ENCODE peak calls at places on chromosomes 12 and 14, in five cellular contexts. Z is hepatocyte, U is neural progenitor cell, H is mammary epithelial cell, F is PC-3. P is an unnamed sample.
A peak's percentile ranks its signal among the peaks of the same experiment; 100 is the strongest.

GRCh38 chr12:71476513-71476912 is 36.9 kb downstream of the LGR5 start:
- DNase-seq in H (peak; percentile 42), Z (no peak), U (no peak), F (peak; percentile 45), P (peak; percentile 96)

GRCh38 chr14:78758333-78758732 is 588.2 kb downstream of the NRXN3 start:
- DNase-seq in U (peak; percentile 59), Z (peak; percentile 43), H (peak; percentile 45), F (peak; percentile 45), P (peak; percentile 11)

GRCh38 chr12:64497903-64498302 is 46.0 kb downstream of the TBK1 start:
- DNase-seq in Z (no peak), F (no peak), U (no peak), H (no peak), P (no peak)

GRCh38 chr12:29447285-29447975 is 50.1 kb downstream of the OVCH1 start:
- DNase-seq in U (no peak), Z (no peak), H (no peak), F (no peak), P (no peak)

GRCh38 chr12:1796515-1797010 is 23.8 kb upstream of the LRTM2 start:
- DNase-seq in U (no peak), Z (no peak), F (no peak), H (no peak), P (no peak)

GRCh38 chr12:2288001-2288400 is 235.2 kb downstream of the CACNA1C start:
- DNase-seq in Z (peak; percentile 77), U (no peak), H (no peak), F (no peak), P (no peak)

GRCh38 chr12:42507031-42507430 is 82.5 kb downstream of the PRICKLE1 start:
- DNase-seq in U (no peak), H (no peak), F (no peak), Z (no peak), P (no peak)

GRCh38 chr12:114764516-114764915 is 80.5 kb upstream of the TBX3 start:
- DNase-seq in Z (no peak), H (no peak), F (no peak), U (peak; percentile 37), P (no peak)

GRCh38 chr12:77118696-77119095 is 53.3 kb upstream of the E2F7 start:
- DNase-seq in H (no peak), Z (no peak), U (no peak), F (peak; percentile 34), P (peak; percentile 46)

GRCh38 chr14:47674546-47675238 is 713 bp downstream of the MDGA2 start:
- DNase-seq in H (no peak), Z (peak; percentile 22), U (peak; percentile 65), F (no peak), P (no peak)

DNA sequence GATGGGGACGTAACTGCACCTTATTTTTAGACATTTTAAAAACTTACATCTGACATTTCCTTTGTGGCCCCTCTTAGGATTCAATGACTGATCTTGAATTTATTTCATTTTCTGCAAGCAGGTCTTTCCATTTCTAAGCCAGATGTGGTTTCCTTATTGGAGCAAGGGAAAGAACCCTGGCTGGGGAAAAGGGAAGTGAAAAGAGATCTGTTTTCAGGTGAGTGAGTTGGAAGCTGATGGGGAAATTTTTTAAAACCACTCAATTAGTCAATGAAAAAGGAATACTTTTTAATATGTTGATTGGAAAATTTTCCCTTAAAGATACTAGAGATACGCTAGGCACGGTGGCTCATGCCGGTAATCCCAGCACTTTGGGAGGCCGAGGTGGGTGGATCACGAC is 2.6 kb downstream of the ZNF140 start:
- DNase-seq in F (no peak), U (no peak), Z (no peak), H (no peak), P (no peak)
- H3K9me3 ChIP-seq in F (peaks cover 34% of the 10 kb centered on the region), U (peaks cover 52% of the 10 kb centered on the region), Z (peaks cover 72% of the 10 kb centered on the region), H (peaks cover 49% of the 10 kb centered on the region), P (peaks cover 49% of the 10 kb centered on the region)

GRCh38 chr12:57611116-57611809 is at the start of gene ARHGEF25:
- DNase-seq in Z (peak; percentile 78), F (peak; percentile 35), U (peak; percentile 87), H (no peak), P (no peak)
- H2AFZ ChIP-seq in Z (peak within 1 kb of the TSS; percentile 94), F (peak within 1 kb of the TSS; percentile 96), U (peak within 1 kb of the TSS; percentile 62), H (peak within 1 kb of the TSS; percentile 72), P (peak within 1 kb of the TSS; percentile 85)

DNA sequence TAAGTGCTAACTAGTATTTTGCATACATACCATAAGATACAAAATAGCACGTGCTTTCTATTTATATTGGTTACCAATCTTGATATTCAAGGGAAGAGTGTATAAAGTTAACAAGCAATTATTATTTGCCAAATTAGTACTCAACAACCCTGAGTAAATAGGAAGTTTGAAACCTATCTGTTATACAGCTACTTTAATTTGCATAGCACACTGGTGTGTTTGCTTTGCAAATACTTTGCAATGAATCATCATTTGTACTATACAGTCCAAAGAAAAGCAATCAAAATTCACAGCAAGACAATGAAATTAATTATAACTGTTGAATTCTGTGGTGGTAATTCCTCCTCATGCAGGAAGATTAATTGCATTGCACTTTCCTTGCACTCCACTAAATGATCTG is 469.1 kb downstream of the PRKD1 start:
- DNase-seq in Z (no peak), U (no peak), F (peak; percentile 32), H (no peak), P (peak; percentile 30)
- H3K9me3 ChIP-seq in Z (no peaks in the 10 kb centered on the region), U (peaks cover 4% of the 10 kb centered on the region), F (no peaks in the 10 kb centered on the region), H (no peaks in the 10 kb centered on the region), P (no peaks in the 10 kb centered on the region)

GRCh38 chr14:19974844-19975243 is 547 bp upstream of the OR4K15 start:
- DNase-seq in H (no peak), U (no peak), F (no peak), Z (no peak), P (no peak)
- H2AFZ ChIP-seq in H (no peak overlapping the region), U (no peak overlapping the region), F (no peak overlapping the region), Z (no peak overlapping the region), P (no peak overlapping the region)

GRCh38 chr14:61813101-61813596 is 50.9 kb downstream of the SNAPC1 start:
- DNase-seq in U (peak; percentile 27), Z (no peak), F (no peak), H (peak; percentile 5), P (peak; percentile 5)
- H3K9me3 ChIP-seq in U (no peaks in the 10 kb centered on the region), Z (no peaks in the 10 kb centered on the region), F (no peaks in the 10 kb centered on the region), H (no peaks in the 10 kb centered on the region), P (no peaks in the 10 kb centered on the region)

DNA sequence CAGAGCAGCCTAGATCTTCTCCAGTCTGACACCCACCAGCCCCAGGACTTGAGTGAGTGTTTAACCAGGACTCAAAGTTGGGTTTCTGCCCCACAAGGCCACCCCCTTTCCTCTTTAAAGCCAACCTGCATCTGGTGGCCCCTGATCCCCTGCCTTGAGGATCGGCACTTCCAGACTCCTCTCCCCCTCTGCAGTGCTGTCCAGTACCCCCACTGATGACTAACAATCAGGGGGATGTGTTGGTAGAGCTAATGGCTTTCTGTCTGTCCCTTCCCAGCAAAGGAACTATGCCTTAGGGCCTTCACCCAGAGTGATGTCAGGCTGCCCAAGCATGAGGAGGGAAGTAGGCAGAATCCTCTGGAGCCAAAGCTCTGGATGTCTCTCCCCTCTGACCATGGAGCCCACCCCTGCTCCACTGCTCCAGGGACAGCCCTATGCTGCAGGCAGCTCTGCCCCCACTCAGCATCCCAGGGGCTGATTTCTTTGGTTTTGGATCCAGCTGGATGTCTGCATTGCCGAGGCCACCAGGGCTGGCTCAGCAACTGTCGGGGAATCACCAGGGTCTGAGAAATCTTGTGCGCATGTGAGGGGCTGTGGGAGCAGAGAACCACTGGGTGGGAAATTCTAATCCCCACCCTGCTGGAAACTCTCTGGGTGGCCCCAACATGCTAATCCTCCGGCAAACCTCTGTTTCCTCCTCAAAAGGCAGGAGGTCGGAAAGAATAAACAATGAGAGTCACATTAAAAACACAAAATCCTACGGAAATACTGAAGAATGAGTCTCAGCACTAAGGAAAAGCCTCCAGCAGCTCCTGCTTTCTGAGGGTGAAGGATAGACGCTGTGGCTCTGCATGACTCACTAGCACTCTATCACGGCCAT is 42.9 kb downstream of the DAD1 start:
- DNase-seq in U (peak; percentile 50), Z (peak; percentile 54), H (no peak), F (peak; percentile 77), P (peak; percentile 86)
- H2AFZ ChIP-seq in U (no peak overlapping the region), Z (peak overlapping the region; percentile 0), H (no peak overlapping the region), F (peak overlapping the region; percentile 38), P (no peak overlapping the region)

P was measured in astrocyte.